ENCODE peak calls at places on chromosomes 6 and 20, in six cellular contexts. V, S, O, L, Y and W are unnamed samples.

GRCh38 chr20:478010-478948 is 15.9 kb upstream of the TBC1D20 start:
- DNase-seq in L (no peak), S (peak; percentile 63), O (no peak), V (no peak), Y (no peak), W (no peak)

GRCh38 chr20:8790442-8791074 is 278.3 kb upstream of the PLCB4 start:
- DNase-seq in V (peak; percentile 49), O (no peak), Y (no peak), L (peak; percentile 80), S (peak; percentile 64), W (peak; percentile 9)

GRCh38 chr6:20211941-20212391 is 303 bp downstream of the MBOAT1 start:
- DNase-seq in Y (no peak), O (no peak), V (peak; percentile 74), L (peak; percentile 64), S (peak; percentile 65), W (no peak)

GRCh38 chr6:39426057-39426592 is 103.6 kb upstream of the KCNK16 start:
- DNase-seq in V (peak; percentile 70), L (peak; percentile 90), S (peak; percentile 92), O (peak; percentile 38), Y (no peak), W (no peak)

GRCh38 chr6:125216015-125216414 is 62.4 kb downstream of the TPD52L1 start:
- DNase-seq in V (no peak), Y (no peak), S (no peak), L (no peak), O (no peak), W (no peak)

GRCh38 chr6:132304891-132305305 is 96.4 kb downstream of the MOXD1 start:
- DNase-seq in V (no peak), S (no peak), O (no peak), Y (no peak), L (no peak), W (no peak)

GRCh38 chr20:61120595-61121515 is 131.2 kb upstream of the CDH4 start:
- DNase-seq in L (no peak), S (peak; percentile 79), O (no peak), V (peak; percentile 83), Y (no peak), W (no peak)

GRCh38 chr6:137001287-137001976 is 43.3 kb downstream of the IL20RA start:
- DNase-seq in Y (no peak), S (no peak), V (no peak), L (peak; percentile 83), O (no peak), W (no peak)